ENCODE peak calls at places on chromosomes 13 and 19, in six cellular contexts. Y is kidney epithelial cell; N is stimulated activated CD4-positive, alpha-beta T cell treated with anti-CD3 and anti-CD28 coated beads, Interleukin-15, amount 100 ng/mL, for 1 hour; P is brain microvascular endothelial cell; J is psoas muscle; R is OCI-LY7. S is an unnamed sample.

GRCh38 chr13:111551421-111551820 is 231.0 kb downstream of the TEX29 start:
- DNase-seq in Y (no peak), N (no peak), P (no peak), J (no peak), R (no peak), S (no peak)

GRCh38 chr13:43935878-43936277 is 56.2 kb downstream of the LACC1 start:
- DNase-seq in Y (no peak), N (no peak), P (peak; percentile 5), J (no peak), R (no peak), S (no peak)

GRCh38 chr13:106566682-106567420 is 1.1 kb downstream of the ARGLU1 start:
- DNase-seq in Y (no peak), N (peak; percentile 8), P (peak; percentile 35), J (peak; percentile 74), R (peak; percentile 67), S (no peak)

GRCh38 chr19:35223856-35224505 is 4.6 kb downstream of the FAM187B start:
- DNase-seq in Y (no peak), N (no peak), P (no peak), J (no peak), R (no peak), S (no peak)

GRCh38 chr19:44774614-44775013 is 3.1 kb upstream of the CBLC start:
- DNase-seq in Y (no peak), N (no peak), P (no peak), J (no peak), R (no peak), S (no peak)

GRCh38 chr13:45143346-45143751 is 23.0 kb downstream of the GTF2F2 start:
- DNase-seq in Y (no peak), N (no peak), P (no peak), J (no peak), R (no peak), S (peak; percentile 41)

GRCh38 chr19:18428837-18429674 is 8.9 kb downstream of the ISYNA1 start:
- DNase-seq in Y (no peak), N (peak; percentile 71), P (peak; percentile 83), J (peak; percentile 83), R (peak; percentile 83), S (no peak)

GRCh38 chr13:97853550-97853949 is 99.9 kb upstream of the IPO5 start:
- DNase-seq in Y (no peak), N (no peak), P (peak; percentile 35), J (no peak), R (no peak), S (no peak)

GRCh38 chr13:23866420-23867026 is 22.7 kb downstream of the MIPEP start:
- DNase-seq in Y (no peak), N (no peak), P (no peak), J (no peak), R (no peak), S (no peak)